ENCODE peak calls at places on chromosomes 13 and 19, in seven cellular contexts. X is gastrocnemius medialis, Q is sigmoid colon, A is cardiac fibroblast, E is body of pancreas, Y is hepatocyte, I is vagina. C is an unnamed sample.

GRCh38 chr19:45767881-45768643 is 990 bp downstream of the SIX5 start:
- DNase-seq in Q (peak; percentile 91), E (peak; percentile 86), I (peak; percentile 92), Y (peak; percentile 83), X (peak; percentile 62), A (peak; percentile 76), C (peak; percentile 73)

GRCh38 chr13:22040810-22041364 is 370.0 kb downstream of the FGF9 start:
- DNase-seq in A (no peak), E (peak; percentile 50), Q (no peak), I (peak; percentile 69), X (no peak), Y (peak; percentile 59), C (no peak)

GRCh38 chr13:33125821-33126570 is 109.8 kb downstream of the KL start:
- DNase-seq in I (peak; percentile 93), Q (peak; percentile 89), A (peak; percentile 95), E (peak; percentile 39), X (peak; percentile 81), Y (peak; percentile 82), C (peak; percentile 94)

GRCh38 chr13:38637576-38637975 is 49.3 kb upstream of the FREM2 start:
- DNase-seq in I (no peak), A (no peak), E (no peak), X (no peak), Q (no peak), Y (no peak), C (no peak)

GRCh38 chr19:58088521-58089052 is 9.4 kb downstream of the ZSCAN18 start:
- DNase-seq in Q (no peak), E (no peak), A (no peak), I (no peak), X (no peak), Y (no peak), C (no peak)

GRCh38 chr13:90732049-90732448 is 615.4 kb upstream of the MIR17HG start:
- DNase-seq in I (no peak), A (no peak), X (no peak), E (no peak), Y (no peak), Q (no peak), C (no peak)

GRCh38 chr13:43516401-43516826 is 270.4 kb downstream of the ENOX1 start:
- DNase-seq in Q (peak; percentile 77), X (peak; percentile 44), A (peak; percentile 91), Y (peak; percentile 47), I (peak; percentile 95), E (no peak), C (peak; percentile 76)

GRCh38 chr19:37886571-37886970 is 19.8 kb downstream of the WDR87 start:
- DNase-seq in X (no peak), Q (no peak), I (no peak), Y (no peak), E (no peak), A (no peak), C (no peak)

GRCh38 chr13:95494082-95494681 is 58.3 kb upstream of the CLDN10 start:
- DNase-seq in Q (no peak), Y (peak; percentile 66), I (no peak), E (no peak), X (no peak), A (peak; percentile 83), C (peak; percentile 87)

GRCh38 chr19:5960005-5961001 is 17.6 kb downstream of the RANBP3 start:
- DNase-seq in Q (peak; percentile 63), X (no peak), I (no peak), Y (no peak), A (no peak), E (peak; percentile 80), C (no peak)

GRCh38 chr13:50369646-50370045 is 354.4 kb downstream of the KCNRG start:
- DNase-seq in A (no peak), I (no peak), Y (no peak), X (no peak), Q (no peak), E (no peak), C (no peak)

GRCh38 chr19:14150041-14150769 is 13.8 kb upstream of the ASF1B start:
- DNase-seq in X (no peak), A (no peak), I (no peak), E (no peak), Q (no peak), Y (no peak), C (no peak)

GRCh38 chr19:46984077-46985010 is 35.3 kb upstream of the NPAS1 start:
- DNase-seq in X (peak; percentile 70), A (peak; percentile 89), Q (no peak), I (no peak), Y (peak; percentile 49), E (peak; percentile 61), C (peak; percentile 91)

GRCh38 chr19:29540128-29540527 is 14.3 kb downstream of the VSTM2B start:
- DNase-seq in E (no peak), A (no peak), X (no peak), Q (no peak), I (no peak), Y (no peak), C (no peak)

GRCh38 chr19:2150794-2151338 is 500 bp downstream of the AP3D1 start:
- DNase-seq in A (no peak), E (peak; percentile 32), Y (peak; percentile 49), I (no peak), Q (no peak), X (no peak), C (no peak)

GRCh38 chr13:98290261-98290660 is 113.2 kb upstream of the RNF113B start:
- DNase-seq in E (no peak), Y (no peak), A (no peak), Q (no peak), I (no peak), X (no peak), C (no peak)

GRCh38 chr19:12065100-12065538 is 588 bp downstream of the ZNF844 start:
- DNase-seq in E (peak; percentile 51), X (no peak), I (no peak), Y (peak; percentile 57), A (peak; percentile 54), Q (peak; percentile 70), C (peak; percentile 54)

GRCh38 chr19:4673726-4674125 is 3.6 kb upstream of the MYDGF start:
- DNase-seq in A (no peak), I (no peak), E (no peak), Q (no peak), Y (no peak), X (no peak), C (no peak)

GRCh38 chr13:102555914-102556553 is 40.8 kb upstream of the TPP2 start:
- DNase-seq in I (no peak), Q (no peak), X (no peak), A (peak; percentile 44), Y (peak; percentile 30), E (no peak), C (peak; percentile 45)

GRCh38 chr13:79491715-79492114 is 10.8 kb downstream of the NDFIP2 start:
- DNase-seq in A (peak; percentile 81), Q (no peak), Y (no peak), X (no peak), I (no peak), E (no peak), C (peak; percentile 70)

GRCh38 chr13:101700598-101700997 is 248.1 kb downstream of the ITGBL1 start:
- DNase-seq in E (no peak), A (peak; percentile 48), X (no peak), Q (no peak), I (no peak), Y (no peak), C (peak; percentile 52)

GRCh38 chr13:114067886-114068722 is 64.3 kb downstream of the RASA3 start:
- DNase-seq in X (no peak), A (no peak), Y (no peak), E (no peak), I (no peak), Q (peak; percentile 61), C (no peak)

GRCh38 chr19:7920520-7921301 is 573 bp downstream of the SNAPC2 start:
- DNase-seq in I (peak; percentile 99), E (peak; percentile 100), Y (peak; percentile 100), A (peak; percentile 99), X (peak; percentile 99), Q (peak; percentile 100), C (peak; percentile 98)

GRCh38 chr19:11612816-11613511 is 15.7 kb downstream of the ZNF627 start:
- DNase-seq in Q (no peak), A (no peak), Y (no peak), I (no peak), X (no peak), E (no peak), C (no peak)

GRCh38 chr19:2253106-2254051 is 2.8 kb downstream of the JSRP1 start:
- DNase-seq in A (no peak), Y (no peak), Q (no peak), I (no peak), X (no peak), E (no peak), C (no peak)

GRCh38 chr19:11152318-11153062 is 3.1 kb downstream of the SPC24 start:
- DNase-seq in X (peak; percentile 74), Q (peak; percentile 97), I (peak; percentile 95), E (peak; percentile 88), Y (no peak), A (peak; percentile 95), C (peak; percentile 90)

GRCh38 chr13:52399708-52400107 is 6.3 kb downstream of the THSD1 start:
- DNase-seq in A (peak; percentile 47), Y (no peak), E (no peak), I (no peak), Q (no peak), X (no peak), C (peak; percentile 60)

GRCh38 chr13:112714366-112714765 is 24.5 kb downstream of the ATP11A start:
- DNase-seq in X (no peak), I (no peak), Q (peak; percentile 30), Y (no peak), E (no peak), A (no peak), C (no peak)

GRCh38 chr13:110403315-110403714 is 96.2 kb downstream of the COL4A2 start:
- DNase-seq in Y (no peak), I (no peak), X (no peak), E (no peak), A (peak; percentile 58), Q (no peak), C (peak; percentile 68)
- TF ChIP-seq CTCF in Y (no peak), I (no peak), X (no peak), E (no peak), A (no peak), Q (no peak), C (no peak)

GRCh38 chr13:28501547-28501946 is 6.6 kb upstream of the FLT1 start:
- DNase-seq in A (no peak), I (no peak), Y (no peak), X (no peak), E (no peak), Q (no peak), C (no peak)
- H3K4me3 ChIP-seq in A (no peak overlapping the region), I (no peak overlapping the region), Y (no peak overlapping the region), X (no peak overlapping the region), E (no peak overlapping the region), Q (no peak overlapping the region), C (no peak overlapping the region)

DNA sequence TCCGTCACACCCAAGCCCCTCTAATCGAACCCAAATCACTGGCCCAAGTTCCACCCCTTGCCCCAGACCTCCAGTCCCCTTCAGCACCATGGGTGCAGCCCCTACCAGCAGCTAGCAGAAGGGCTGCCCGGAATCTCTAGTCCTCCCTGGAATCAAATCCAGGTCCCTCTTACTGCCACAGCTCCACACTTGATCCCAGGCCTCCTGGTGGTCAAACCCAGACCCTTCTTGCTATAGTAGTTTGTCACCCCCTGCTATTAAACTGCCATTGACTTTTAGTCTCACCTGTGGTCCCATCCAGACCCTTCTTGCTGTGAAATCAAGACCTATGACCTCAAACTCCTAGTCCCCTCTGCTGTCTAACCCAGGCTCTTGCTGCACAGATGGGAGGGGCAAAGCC is 8.7 kb downstream of the HIPK4 start:
- DNase-seq in I (no peak), E (no peak), Q (no peak), X (no peak), Y (no peak), A (no peak), C (no peak)
- TF ChIP-seq CTCF in I (no peak), E (no peak), Q (no peak), X (no peak), Y (no peak), A (peak; percentile 6), C (peak; percentile 12)

GRCh38 chr13:40187324-40187795 is 479.1 kb downstream of the FOXO1 start:
- DNase-seq in Q (no peak), I (peak; percentile 77), E (no peak), A (no peak), X (no peak), Y (no peak), C (no peak)
- H3K4me3 ChIP-seq in Q (no peak overlapping the region), I (no peak overlapping the region), E (no peak overlapping the region), A (no peak overlapping the region), X (no peak overlapping the region), Y (no peak overlapping the region), C (no peak overlapping the region)